ENCODE peak calls at places on chromosomes 16 and 17, in ten cellular contexts. Q is CD4-positive, alpha-beta T cell; P is GM23248; I is sigmoid colon; A is body of pancreas; Z is CD8-positive, alpha-beta T cell; O is stimulated activated CD4-positive, alpha-beta T cell treated with anti-CD3 and anti-CD28 coated beads, Interleukin-4, amount 100 ng/mL, for 24 hours; D is endodermal cell; X is RWPE1; H is NCI-H1092. F is an unnamed sample.

GRCh38 chr16:55487048-55487803 is 8.2 kb downstream of the MMP2 start:
- DNase-seq in Z (no peak), H (no peak), X (no peak), A (no peak), O (no peak), P (peak), D (no peak), I (peak), Q (no peak), F (no peak)

GRCh38 chr16:19907161-19907992 is 22.7 kb upstream of the GPRC5B start:
- DNase-seq in I (peak), H (peak), O (peak), X (peak), Q (peak), Z (peak), A (peak), P (peak), D (peak), F (peak)

GRCh38 chr17:81142301-81143199 is 22.8 kb upstream of the PVALEF start:
- DNase-seq in X (peak), Q (peak), I (peak), P (peak), H (peak), O (peak), A (peak), Z (peak), D (peak), F (peak)

GRCh38 chr17:50808888-50809287 is 26.5 kb upstream of the WFIKKN2 start:
- DNase-seq in O (no peak), Q (no peak), Z (no peak), X (no peak), I (no peak), A (no peak), H (no peak), P (no peak), D (no peak), F (no peak)

GRCh38 chr16:2194166-2194834 is 2.1 kb downstream of the CASKIN1 start:
- DNase-seq in H (no peak), A (no peak), X (peak), I (no peak), D (no peak), Q (no peak), Z (no peak), O (no peak), P (peak), F (no peak)

GRCh38 chr16:57760357-57761160 is 25.0 kb downstream of the KATNB1 start:
- DNase-seq in P (no peak), I (no peak), Z (no peak), A (no peak), X (no peak), Q (no peak), H (no peak), O (no peak), D (no peak), F (no peak)

GRCh38 chr17:57949649-57950048 is 5.6 kb downstream of the CUEDC1 start:
- DNase-seq in Z (no peak), D (no peak), A (no peak), O (no peak), Q (no peak), H (no peak), X (no peak), P (peak), I (peak), F (no peak)

GRCh38 chr16:49466881-49467280 is 93.3 kb downstream of the C16orf78 start:
- DNase-seq in D (peak), Q (no peak), X (no peak), Z (no peak), P (no peak), A (no peak), O (no peak), I (peak), H (no peak), F (peak)

GRCh38 chr17:75906143-75906884 is 1.6 kb upstream of the MRPL38 start:
- DNase-seq in Q (no peak), H (no peak), I (no peak), P (no peak), Z (no peak), D (no peak), X (no peak), O (no peak), A (no peak), F (no peak)